ENCODE peak calls at places on chromosomes 6 and 20, in eight cellular contexts. T, I, U, N, Y, W, O and G are unnamed samples.

GRCh38 chr20:5714261-5715041 is 35.8 kb upstream of the SHLD1 start:
- DNase-seq in T (no peak), I (no peak), U (no peak), N (peak; percentile 81), Y (no peak), W (no peak), O (no peak), G (no peak)

GRCh38 chr6:50925548-50925947 is 106.9 kb downstream of the TFAP2B start:
- DNase-seq in T (no peak), I (no peak), U (no peak), N (peak; percentile 11), Y (no peak), W (no peak), O (no peak), G (no peak)

GRCh38 chr6:169959129-169960002 is 207.9 kb downstream of the ERMARD start:
- DNase-seq in T (peak; percentile 82), I (no peak), U (peak; percentile 41), N (peak; percentile 32), Y (peak; percentile 32), W (peak; percentile 53), O (no peak), G (no peak)

GRCh38 chr20:45212831-45213230 is 6.0 kb downstream of the SEMG1 start:
- DNase-seq in T (no peak), I (no peak), U (no peak), N (no peak), Y (no peak), W (no peak), O (no peak), G (no peak)

GRCh38 chr6:54655162-54655561 is 191.4 kb upstream of the FAM83B start:
- DNase-seq in T (no peak), I (no peak), U (no peak), N (no peak), Y (no peak), W (no peak), O (no peak), G (no peak)

GRCh38 chr20:49156481-49156880 is 31.7 kb downstream of the STAU1 start:
- DNase-seq in T (no peak), I (no peak), U (no peak), N (no peak), Y (no peak), W (no peak), O (no peak), G (no peak)

GRCh38 chr6:132011582-132011981 is 60.4 kb upstream of the CCN2 start:
- DNase-seq in T (no peak), I (no peak), U (no peak), N (no peak), Y (no peak), W (no peak), O (no peak), G (peak; percentile 20)

GRCh38 chr20:6492396-6493055 is 275.0 kb upstream of the BMP2 start:
- DNase-seq in T (no peak), I (no peak), U (no peak), N (peak; percentile 27), Y (no peak), W (no peak), O (no peak), G (no peak)

GRCh38 chr6:79608334-79609224 is 22.6 kb upstream of the SH3BGRL2 start:
- DNase-seq in T (no peak), I (no peak), U (no peak), N (no peak), Y (no peak), W (peak; percentile 41), O (no peak), G (no peak)

GRCh38 chr6:72466471-72466870 is 155.4 kb upstream of the KCNQ5 start:
- DNase-seq in T (no peak), I (no peak), U (no peak), N (no peak), Y (no peak), W (no peak), O (no peak), G (no peak)

GRCh38 chr6:21742238-21742660 is 148.7 kb downstream of the SOX4 start:
- DNase-seq in T (no peak), I (peak; percentile 75), U (no peak), N (peak; percentile 51), Y (no peak), W (no peak), O (no peak), G (peak; percentile 64)

GRCh38 chr6:54010340-54011276 is 100.6 kb upstream of the MLIP start:
- DNase-seq in T (no peak), I (no peak), U (no peak), N (no peak), Y (no peak), W (no peak), O (no peak), G (no peak)

GRCh38 chr6:96626749-96627353 is 63.9 kb downstream of the FHL5 start:
- DNase-seq in T (no peak), I (peak; percentile 22), U (no peak), N (peak; percentile 55), Y (peak; percentile 51), W (no peak), O (no peak), G (peak; percentile 32)

GRCh38 chr20:51696304-51697118 is 71.7 kb downstream of the ATP9A start:
- DNase-seq in T (no peak), I (no peak), U (no peak), N (no peak), Y (peak; percentile 65), W (no peak), O (no peak), G (no peak)

GRCh38 chr6:102936959-102937358 is 1543.5 kb downstream of the GRIK2 start:
- DNase-seq in T (no peak), I (no peak), U (no peak), N (no peak), Y (no peak), W (no peak), O (no peak), G (no peak)

GRCh38 chr6:102944475-102944874 is 1551.0 kb downstream of the GRIK2 start:
- DNase-seq in T (no peak), I (no peak), U (no peak), N (no peak), Y (no peak), W (no peak), O (no peak), G (no peak)

DNA sequence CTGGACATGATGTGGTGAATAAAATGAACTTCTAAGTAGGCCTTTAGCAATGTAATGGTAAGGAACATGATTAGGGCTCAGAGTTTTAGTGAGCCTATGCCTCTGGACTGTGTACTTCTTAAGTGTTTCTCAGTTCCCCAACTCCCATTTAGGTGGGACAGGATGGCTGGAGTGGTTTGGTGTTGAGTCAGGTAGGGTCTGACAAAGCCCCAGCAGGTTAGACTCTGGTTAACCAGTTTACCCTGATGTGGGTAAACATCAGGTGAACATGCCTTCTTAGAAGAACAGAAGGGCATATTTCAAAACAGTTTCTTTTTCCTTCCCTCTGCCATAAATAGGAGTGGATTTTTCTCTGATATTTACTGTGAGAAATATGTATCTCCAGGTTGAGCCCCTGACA is 1548.7 kb downstream of the GRIK2 start:
- DNase-seq in T (no peak), I (no peak), U (no peak), N (no peak), Y (no peak), W (no peak), O (no peak), G (no peak)
- TF ChIP-seq POLR2AphosphoS5 in T (no peak), I (no peak), U (no peak), N (no peak), Y (no peak), W (no peak), O (no peak), G (no peak)

GRCh38 chr6:5672581-5673011 is 334.1 kb downstream of the NRN1 start:
- DNase-seq in T (peak; percentile 74), I (no peak), U (no peak), N (peak; percentile 70), Y (no peak), W (no peak), O (no peak), G (no peak)
- H3K27ac ChIP-seq in T (peak overlapping the region; percentile 62), I (no peak overlapping the region), U (peak overlapping the region; percentile 4), N (peak overlapping the region; percentile 5), Y (peak overlapping the region; percentile 70), W (peak overlapping the region; percentile 66), O (no peak overlapping the region), G (no peak overlapping the region)

DNA sequence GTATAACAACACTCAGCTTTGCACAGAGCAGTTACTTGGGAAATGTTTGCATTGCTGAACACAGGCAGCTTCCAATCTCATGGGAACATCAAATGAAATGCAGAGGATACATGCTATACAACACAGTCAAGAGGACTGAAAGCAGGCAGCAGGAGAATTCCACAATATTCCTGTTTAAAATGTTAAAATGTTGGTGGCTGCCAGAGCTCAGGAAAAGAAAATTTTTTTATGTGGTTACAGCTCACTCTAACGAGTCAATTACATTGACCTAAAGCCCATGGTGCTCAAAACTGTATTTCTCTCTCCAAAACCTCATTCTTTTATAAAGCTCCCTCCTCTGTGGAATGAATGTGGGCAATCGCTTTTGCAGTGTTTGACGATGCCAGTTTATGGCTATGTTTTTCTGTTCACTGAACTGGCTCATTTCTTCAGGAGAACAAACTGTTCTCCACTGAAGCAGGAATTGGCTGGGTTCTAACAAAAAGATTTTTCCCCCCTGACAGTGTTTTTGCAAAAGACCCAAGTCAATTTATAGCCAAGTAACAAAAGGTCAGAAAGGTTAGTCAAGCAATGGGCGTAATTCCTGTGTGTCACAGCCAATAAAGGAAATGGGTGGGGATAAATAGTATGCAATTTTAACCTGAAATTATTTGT is 69.0 kb downstream of the ZHX3 start:
- DNase-seq in T (no peak), I (no peak), U (no peak), N (no peak), Y (no peak), W (no peak), O (no peak), G (no peak)
- TF ChIP-seq POLR2AphosphoS5 in T (peak; percentile 83), I (no peak), U (no peak), N (no peak), Y (no peak), W (peak; percentile 89), O (no peak), G (no peak)

GRCh38 chr6:88566746-88567534 is 396.5 kb downstream of the RNGTT start:
- DNase-seq in T (no peak), I (no peak), U (no peak), N (peak; percentile 35), Y (peak; percentile 49), W (no peak), O (no peak), G (no peak)

GRCh38 chr6:88567696-88568095 is 395.7 kb downstream of the RNGTT start:
- DNase-seq in T (no peak), I (no peak), U (no peak), N (no peak), Y (no peak), W (no peak), O (no peak), G (no peak)

GRCh38 chr6:88572449-88573139 is 390.8 kb downstream of the RNGTT start:
- DNase-seq in T (no peak), I (no peak), U (no peak), N (no peak), Y (no peak), W (no peak), O (no peak), G (no peak)

GRCh38 chr6:88573561-88573960 is 389.9 kb downstream of the RNGTT start:
- DNase-seq in T (no peak), I (no peak), U (no peak), N (no peak), Y (no peak), W (no peak), O (no peak), G (no peak)

DNA sequence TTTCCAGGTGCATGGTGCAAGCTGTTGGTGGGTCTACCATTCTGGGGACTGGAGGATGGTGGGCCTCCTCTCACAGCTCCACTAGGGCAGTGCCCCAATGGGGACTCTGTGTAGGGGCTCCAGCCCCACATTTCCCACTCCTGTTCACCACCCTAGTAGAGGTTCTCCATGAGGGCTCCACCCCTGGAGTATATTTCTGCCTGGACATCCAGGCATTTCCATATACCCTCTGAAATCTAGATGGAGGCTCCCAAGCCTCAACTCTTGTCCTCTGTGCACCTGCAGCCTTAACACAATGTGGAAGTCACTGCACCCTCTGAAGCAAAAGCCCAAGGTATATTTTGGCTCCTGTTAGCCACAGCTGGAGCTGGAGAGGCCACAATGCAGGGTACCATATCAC is 393.5 kb downstream of the RNGTT start:
- DNase-seq in T (no peak), I (no peak), U (no peak), N (no peak), Y (no peak), W (no peak), O (no peak), G (no peak)
- H3K27ac ChIP-seq in T (no peak overlapping the region), I (no peak overlapping the region), U (no peak overlapping the region), N (no peak overlapping the region), Y (no peak overlapping the region), W (no peak overlapping the region), O (no peak overlapping the region), G (no peak overlapping the region)